ENCODE peak calls at places on chromosomes 5 and 9, in four cellular contexts. One of them, this sample, is unnamed.

GRCh38 chr9:127183814-127184582 is 61.6 kb upstream of the ANGPTL2 start:
- DNase-seq in WTC11: no peak
- DNase-seq in GM12878: peak; percentile 95
- DNase-seq in K562: no peak
- DNase-seq in this sample: no peak

GRCh38 chr5:12658871-12659446 is 754.7 kb upstream of the CTNND2 start:
- DNase-seq in GM12878: no peak
- DNase-seq in K562: no peak
- DNase-seq in WTC11: no peak
- DNase-seq in this sample: no peak

GRCh38 chr5:67878911-67879310 is 336.6 kb upstream of the PIK3R1 start:
- DNase-seq in GM12878: no peak
- DNase-seq in K562: no peak
- DNase-seq in WTC11: no peak
- DNase-seq in this sample: no peak

GRCh38 chr9:134401391-134401790 is 75.1 kb downstream of the RXRA start:
- DNase-seq in WTC11: no peak
- DNase-seq in K562: no peak
- DNase-seq in GM12878: no peak
- DNase-seq in this sample: no peak

GRCh38 chr9:133379153-133380086 is 3.3 kb downstream of the STKLD1 start:
- DNase-seq in WTC11: no peak
- DNase-seq in GM12878: no peak
- DNase-seq in K562: no peak
- DNase-seq in this sample: no peak

GRCh38 chr5:95526871-95527270 is 27.9 kb downstream of the SKIC3 start:
- DNase-seq in GM12878: no peak
- DNase-seq in WTC11: no peak
- DNase-seq in K562: no peak
- DNase-seq in this sample: no peak

GRCh38 chr5:5645198-5645597 is 222.7 kb downstream of the ICE1 start:
- DNase-seq in K562: no peak
- DNase-seq in GM12878: no peak
- DNase-seq in WTC11: no peak
- DNase-seq in this sample: no peak

GRCh38 chr5:166926098-166926497 is 1365.3 kb upstream of the WWC1 start:
- DNase-seq in K562: no peak
- DNase-seq in WTC11: no peak
- DNase-seq in GM12878: no peak
- DNase-seq in this sample: no peak

GRCh38 chr5:10645146-10645545 is 81.3 kb downstream of the ANKRD33B start:
- DNase-seq in GM12878: no peak
- DNase-seq in WTC11: no peak
- DNase-seq in K562: no peak
- DNase-seq in this sample: no peak

GRCh38 chr9:134950404-134950760 is 32.7 kb upstream of the FCN1 start:
- DNase-seq in K562: no peak
- DNase-seq in WTC11: no peak
- DNase-seq in GM12878: no peak
- DNase-seq in this sample: no peak

DNA sequence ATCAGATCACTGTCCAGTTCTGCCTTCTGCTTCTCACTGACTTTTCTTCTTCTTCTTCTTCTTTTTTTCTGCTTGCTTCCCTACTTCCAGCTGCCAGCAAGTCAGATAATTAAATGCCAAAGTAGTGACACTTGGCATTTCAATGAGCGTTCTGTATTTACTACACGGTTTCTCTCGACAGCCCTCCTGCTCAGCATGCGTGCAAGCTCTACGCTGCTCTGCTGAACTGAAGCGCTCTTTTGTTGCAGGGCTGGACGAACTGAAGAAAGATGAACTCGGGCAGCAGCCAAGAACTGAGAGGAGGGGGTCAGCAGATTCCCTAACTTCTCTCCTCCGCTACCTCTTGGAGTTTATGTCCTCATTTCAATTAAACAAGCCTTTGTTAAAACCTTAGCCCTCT is 319.1 kb downstream of the GLIS3 start:
- DNase-seq in WTC11: no peak
- DNase-seq in K562: no peak
- DNase-seq in GM12878: no peak
- DNase-seq in this sample: no peak
- TF ChIP-seq USF1 in WTC11: no peak
- TF ChIP-seq USF1 in K562: no peak
- TF ChIP-seq USF1 in GM12878: no peak
- TF ChIP-seq USF1 in this sample: no peak

DNA sequence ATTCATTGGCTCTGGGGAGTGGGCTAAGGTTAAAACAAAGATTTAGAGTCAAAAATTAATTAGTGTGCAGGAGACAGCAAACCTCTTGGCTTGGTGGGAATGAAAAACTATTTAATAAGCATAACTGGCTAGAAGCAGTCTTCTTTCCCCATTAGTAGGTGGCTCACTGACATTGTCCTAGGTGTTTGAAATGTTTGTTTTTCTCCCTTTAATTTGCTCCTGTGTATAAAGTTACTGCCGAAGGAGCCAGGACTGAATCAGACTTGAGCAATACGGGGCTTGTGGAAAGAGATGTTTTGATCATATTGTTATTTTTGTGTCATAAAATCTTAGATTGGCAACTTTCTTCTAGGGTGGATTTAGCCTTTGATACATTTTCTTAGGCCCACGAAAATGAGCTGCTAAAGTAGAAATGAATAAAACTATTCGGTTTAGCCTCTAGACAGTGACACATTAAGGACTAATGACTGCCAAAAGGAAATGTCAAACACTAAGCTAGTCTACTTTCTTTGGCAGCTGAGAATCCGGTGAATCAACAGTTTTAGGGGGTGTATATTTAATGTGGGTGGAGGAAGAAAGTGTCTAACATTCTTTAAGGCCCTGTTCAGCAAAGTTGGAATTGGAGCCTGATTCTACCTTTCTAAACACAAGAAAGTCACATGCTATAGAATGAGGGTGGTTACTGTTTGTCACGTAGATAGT is 30.2 kb downstream of the LRRTM2 start:
- DNase-seq in K562: no peak
- DNase-seq in WTC11: no peak
- DNase-seq in GM12878: no peak
- DNase-seq in this sample: no peak
- TF ChIP-seq USF1 in K562: no peak
- TF ChIP-seq USF1 in WTC11: no peak
- TF ChIP-seq USF1 in GM12878: no peak
- TF ChIP-seq USF1 in this sample: no peak

DNA sequence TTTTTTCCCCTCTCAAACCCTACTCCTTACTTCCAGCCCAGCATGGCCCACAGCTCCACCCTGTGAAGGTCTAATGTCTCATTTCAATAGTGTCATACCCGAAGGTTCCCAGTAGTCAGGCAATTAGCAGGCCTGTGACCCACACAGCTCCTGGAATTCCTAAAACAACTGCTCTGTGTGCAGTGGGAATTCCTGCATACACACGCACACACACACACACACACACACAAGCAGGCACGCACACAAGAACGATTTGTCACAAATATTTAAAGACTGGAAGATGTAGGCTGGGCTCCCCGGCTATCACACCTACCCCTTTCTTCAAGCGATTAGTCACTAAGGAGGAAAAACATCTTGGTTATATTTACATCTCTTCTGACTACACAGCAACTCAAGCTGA is 134.3 kb downstream of the FRMD3 start:
- DNase-seq in GM12878: no peak
- DNase-seq in WTC11: no peak
- DNase-seq in K562: no peak
- DNase-seq in this sample: no peak
- TF ChIP-seq USF1 in GM12878: no peak
- TF ChIP-seq USF1 in WTC11: no peak
- TF ChIP-seq USF1 in K562: no peak
- TF ChIP-seq USF1 in this sample: no peak

DNA sequence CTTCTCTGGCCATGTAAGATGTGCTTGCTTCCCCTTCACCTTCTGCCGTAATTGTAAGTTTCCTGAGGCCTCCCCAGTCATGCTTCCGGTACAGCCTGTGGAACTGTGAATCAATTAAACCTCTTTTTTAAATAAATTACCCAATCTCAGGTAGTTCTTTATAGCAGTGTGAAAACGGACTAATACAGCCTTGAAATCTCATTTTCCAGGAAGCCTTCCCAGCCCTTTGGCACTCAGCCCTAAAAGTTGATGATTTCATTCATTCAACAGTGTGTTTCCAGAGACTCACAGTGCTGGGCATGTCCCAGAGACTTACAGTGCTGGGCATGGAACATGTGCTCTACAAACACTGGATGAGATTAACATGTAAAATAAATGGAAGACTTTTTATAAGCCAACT is 135.8 kb downstream of the DCP2 start:
- DNase-seq in K562: no peak
- DNase-seq in WTC11: no peak
- DNase-seq in GM12878: no peak
- DNase-seq in this sample: no peak
- TF ChIP-seq USF1 in K562: no peak
- TF ChIP-seq USF1 in WTC11: no peak
- TF ChIP-seq USF1 in GM12878: no peak
- TF ChIP-seq USF1 in this sample: no peak

GRCh38 chr5:41176952-41177351 is 36.4 kb downstream of the C6 start:
- DNase-seq in WTC11: no peak
- DNase-seq in GM12878: no peak
- DNase-seq in K562: no peak
- DNase-seq in this sample: no peak
- TF ChIP-seq USF1 in WTC11: no peak
- TF ChIP-seq USF1 in GM12878: no peak
- TF ChIP-seq USF1 in K562: no peak
- TF ChIP-seq USF1 in this sample: no peak

DNA sequence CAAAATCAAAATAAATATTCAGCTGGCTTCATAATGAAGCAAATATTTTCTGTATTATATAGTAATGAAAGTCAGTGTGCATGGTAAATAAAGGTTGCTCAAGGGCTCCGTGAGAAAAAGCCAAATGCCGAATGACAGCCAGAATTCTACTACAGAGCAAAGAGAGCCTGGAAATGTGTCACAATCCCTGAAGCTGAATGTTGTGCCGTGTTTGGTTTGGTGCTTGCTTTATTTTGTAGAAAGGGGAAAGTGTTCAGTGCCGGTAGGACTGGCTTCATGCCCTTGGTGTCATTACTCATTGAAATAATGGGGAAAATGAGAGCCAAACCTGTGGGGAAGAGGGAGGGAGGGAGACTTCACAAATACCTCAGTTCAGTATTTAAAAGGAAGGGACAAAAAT is 26.8 kb upstream of the ADAMTSL1 start:
- DNase-seq in WTC11: no peak
- DNase-seq in GM12878: no peak
- DNase-seq in K562: no peak
- DNase-seq in this sample: no peak
- TF ChIP-seq USF1 in WTC11: no peak
- TF ChIP-seq USF1 in GM12878: no peak
- TF ChIP-seq USF1 in K562: no peak
- TF ChIP-seq USF1 in this sample: no peak